ENCODE peak calls at places on chromosomes 2 and 18, in six cellular contexts. One of them, this sample, is unnamed.

GRCh38 chr2:237972211-237972610 is 5.4 kb downstream of the UBE2F start:
- DNase-seq in GM12878: no peak
- DNase-seq in tibial nerve: no peak
- DNase-seq in A549: no peak
- DNase-seq in K562: no peak
- DNase-seq in transverse colon: no peak
- DNase-seq in this sample: no peak

GRCh38 chr2:66602341-66602740 is 167.4 kb downstream of the MEIS1 start:
- DNase-seq in GM12878: no peak
- DNase-seq in tibial nerve: no peak
- DNase-seq in A549: no peak
- DNase-seq in K562: no peak
- DNase-seq in transverse colon: no peak
- DNase-seq in this sample: no peak

GRCh38 chr2:175414872-175415487 is 233.5 kb upstream of the ATP5MC3 start:
- DNase-seq in GM12878: no peak
- DNase-seq in tibial nerve: peak
- DNase-seq in A549: peak
- DNase-seq in K562: peak
- DNase-seq in transverse colon: peak
- DNase-seq in this sample: no peak

GRCh38 chr2:238528953-238529781 is 102.4 kb downstream of the ASB1 start:
- DNase-seq in GM12878: no peak
- DNase-seq in tibial nerve: no peak
- DNase-seq in A549: peak
- DNase-seq in K562: no peak
- DNase-seq in transverse colon: no peak
- DNase-seq in this sample: no peak

GRCh38 chr2:10449838-10450691 is 1.9 kb upstream of the ODC1 start:
- DNase-seq in GM12878: no peak
- DNase-seq in tibial nerve: no peak
- DNase-seq in A549: peak
- DNase-seq in K562: no peak
- DNase-seq in transverse colon: peak
- DNase-seq in this sample: no peak

GRCh38 chr2:100747996-100748615 is 71.8 kb upstream of the NPAS2 start:
- DNase-seq in GM12878: no peak
- DNase-seq in tibial nerve: no peak
- DNase-seq in A549: no peak
- DNase-seq in K562: no peak
- DNase-seq in transverse colon: no peak
- DNase-seq in this sample: no peak

GRCh38 chr18:47251289-47252120 is at the start of gene SKOR2:
- DNase-seq in GM12878: no peak
- DNase-seq in tibial nerve: no peak
- DNase-seq in A549: no peak
- DNase-seq in K562: no peak
- DNase-seq in transverse colon: no peak
- DNase-seq in this sample: no peak

GRCh38 chr2:224952942-224953657 is 89.2 kb downstream of the DOCK10 start:
- DNase-seq in GM12878: no peak
- DNase-seq in tibial nerve: no peak
- DNase-seq in A549: no peak
- DNase-seq in K562: no peak
- DNase-seq in transverse colon: peak
- DNase-seq in this sample: no peak

GRCh38 chr18:49399003-49399402 is 61.4 kb downstream of the DYM start:
- DNase-seq in GM12878: no peak
- DNase-seq in tibial nerve: no peak
- DNase-seq in A549: no peak
- DNase-seq in K562: no peak
- DNase-seq in transverse colon: no peak
- DNase-seq in this sample: no peak

GRCh38 chr2:26059542-26059941 is 25.7 kb downstream of the RAB10 start:
- DNase-seq in GM12878: no peak
- DNase-seq in tibial nerve: no peak
- DNase-seq in A549: peak
- DNase-seq in K562: peak
- DNase-seq in transverse colon: no peak
- DNase-seq in this sample: no peak

GRCh38 chr18:33596178-33596854 is 18.3 kb downstream of the ASXL3 start:
- DNase-seq in GM12878: no peak
- DNase-seq in tibial nerve: no peak
- DNase-seq in A549: no peak
- DNase-seq in K562: no peak
- DNase-seq in transverse colon: no peak
- DNase-seq in this sample: no peak

DNA sequence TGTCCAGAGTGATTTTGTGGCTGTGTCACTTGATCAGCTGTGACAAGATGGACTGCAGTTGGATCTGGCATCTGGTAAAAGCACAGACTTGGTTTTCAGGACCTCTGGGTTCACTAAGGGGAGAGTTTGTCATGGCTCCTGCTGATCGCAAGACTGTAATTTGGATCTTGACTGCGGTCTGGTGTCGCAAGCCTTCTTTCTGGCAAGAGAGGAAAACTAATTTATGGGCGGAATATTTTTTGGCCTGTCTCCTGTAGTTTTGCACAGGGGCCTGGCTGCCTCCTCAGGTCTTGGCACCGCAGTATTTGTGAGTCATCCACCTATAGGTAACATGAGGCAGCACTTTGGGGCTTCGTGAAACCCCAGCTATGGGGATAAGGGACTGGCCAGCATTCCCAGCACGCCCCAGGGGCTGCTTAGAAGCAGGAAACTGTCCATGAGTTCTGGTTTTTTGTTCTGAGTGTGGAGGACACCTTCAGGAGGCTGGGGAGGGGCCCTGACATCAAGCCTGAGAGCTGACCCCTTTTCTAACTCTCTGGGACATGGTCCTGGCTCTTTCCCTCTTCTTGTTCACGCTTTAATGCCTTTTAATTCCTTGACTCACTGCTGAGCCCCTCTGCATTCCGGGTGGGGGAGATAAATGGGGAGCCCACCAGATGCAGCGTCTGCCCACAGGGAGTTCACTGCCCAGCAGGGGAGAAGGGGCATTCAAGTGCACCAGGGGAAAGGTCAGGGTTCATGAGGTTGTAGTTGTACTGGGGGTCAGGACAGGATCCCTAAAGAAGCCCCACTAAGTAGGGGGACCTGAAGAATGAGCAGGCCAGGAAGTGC is 12.2 kb downstream of the SH3BP4 start:
- DNase-seq in GM12878: no peak
- DNase-seq in tibial nerve: no peak
- DNase-seq in A549: no peak
- DNase-seq in K562: no peak
- DNase-seq in transverse colon: no peak
- DNase-seq in this sample: no peak
- TF ChIP-seq EP300 in GM12878: no peak
- TF ChIP-seq EP300 in tibial nerve: no peak
- TF ChIP-seq EP300 in A549: no peak
- TF ChIP-seq EP300 in K562: no peak
- TF ChIP-seq EP300 in transverse colon: no peak
- TF ChIP-seq EP300 in this sample: no peak

DNA sequence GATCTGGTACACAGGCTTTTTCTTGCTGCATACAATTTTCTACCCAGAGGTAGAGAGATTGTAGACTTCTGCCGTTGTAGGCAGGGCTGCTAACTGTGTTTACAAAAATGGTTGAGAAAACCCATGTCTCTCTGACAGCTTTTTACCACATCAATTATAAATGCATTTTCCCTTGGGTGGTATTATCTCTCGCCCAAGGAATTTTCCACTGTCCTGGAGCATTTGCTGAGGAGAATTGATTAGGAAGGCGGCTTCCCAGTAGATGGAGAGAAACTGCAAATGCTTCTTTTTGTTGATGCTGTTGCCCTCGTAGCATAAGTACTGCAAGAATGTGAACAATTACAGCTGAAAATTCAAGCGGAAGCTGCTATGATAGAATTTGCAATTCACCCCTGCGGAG is 1007.7 kb upstream of the KLHL29 start:
- DNase-seq in GM12878: no peak
- DNase-seq in tibial nerve: no peak
- DNase-seq in A549: no peak
- DNase-seq in K562: no peak
- DNase-seq in transverse colon: no peak
- DNase-seq in this sample: no peak
- TF ChIP-seq EP300 in GM12878: no peak
- TF ChIP-seq EP300 in tibial nerve: no peak
- TF ChIP-seq EP300 in A549: no peak
- TF ChIP-seq EP300 in K562: no peak
- TF ChIP-seq EP300 in transverse colon: no peak
- TF ChIP-seq EP300 in this sample: no peak

GRCh38 chr2:214247531-214247930 is 163.3 kb upstream of the VWC2L start:
- DNase-seq in GM12878: no peak
- DNase-seq in tibial nerve: no peak
- DNase-seq in A549: no peak
- DNase-seq in K562: no peak
- DNase-seq in transverse colon: no peak
- DNase-seq in this sample: no peak

GRCh38 chr2:214242797-214243196 is 168.1 kb upstream of the VWC2L start:
- DNase-seq in GM12878: no peak
- DNase-seq in tibial nerve: no peak
- DNase-seq in A549: no peak
- DNase-seq in K562: no peak
- DNase-seq in transverse colon: no peak
- DNase-seq in this sample: no peak

GRCh38 chr2:214246417-214246816 is 164.4 kb upstream of the VWC2L start:
- DNase-seq in GM12878: no peak
- DNase-seq in tibial nerve: no peak
- DNase-seq in A549: no peak
- DNase-seq in K562: no peak
- DNase-seq in transverse colon: no peak
- DNase-seq in this sample: no peak

DNA sequence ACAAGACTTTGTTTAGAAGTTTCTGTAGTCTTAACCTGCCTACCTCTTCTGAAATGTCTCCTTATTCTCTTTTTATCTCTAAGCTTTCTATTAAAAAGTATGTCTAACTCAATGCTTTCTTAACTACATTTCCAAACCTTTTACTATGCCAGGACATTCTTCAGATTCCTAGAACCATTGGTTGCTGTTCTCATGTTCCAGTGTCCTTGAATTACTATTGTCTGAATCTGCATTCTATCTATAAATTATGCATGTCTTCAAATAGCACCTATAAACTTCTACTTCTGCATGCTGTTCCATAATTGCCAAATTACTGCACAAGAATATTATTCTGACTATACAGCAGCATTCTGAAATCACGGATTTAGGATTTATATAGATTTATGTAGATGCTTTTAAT is 166.0 kb upstream of the VWC2L start:
- DNase-seq in GM12878: no peak
- DNase-seq in tibial nerve: no peak
- DNase-seq in A549: no peak
- DNase-seq in K562: no peak
- DNase-seq in transverse colon: no peak
- DNase-seq in this sample: no peak
- TF ChIP-seq EP300 in GM12878: no peak
- TF ChIP-seq EP300 in tibial nerve: no peak
- TF ChIP-seq EP300 in A549: no peak
- TF ChIP-seq EP300 in K562: no peak
- TF ChIP-seq EP300 in transverse colon: no peak
- TF ChIP-seq EP300 in this sample: no peak

DNA sequence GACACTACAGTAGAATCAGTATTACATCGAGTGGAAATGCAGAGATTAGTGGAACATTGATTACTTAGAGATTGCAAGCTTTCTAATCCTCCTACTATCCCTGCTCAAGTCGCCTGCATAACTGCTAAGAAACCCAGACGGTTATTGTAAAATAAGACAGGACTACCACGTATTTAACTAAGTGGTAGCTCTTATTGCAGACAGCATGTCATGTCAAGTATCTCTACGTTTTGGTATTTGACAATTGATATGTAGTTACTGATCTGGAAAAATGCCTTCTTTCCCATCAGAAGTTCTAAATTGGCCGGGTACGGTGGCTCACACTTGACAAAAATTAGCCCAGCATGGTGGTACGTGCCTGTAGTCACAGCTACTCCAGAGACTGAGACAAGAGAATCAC is 404.1 kb downstream of the CBLN2 start:
- DNase-seq in GM12878: no peak
- DNase-seq in tibial nerve: no peak
- DNase-seq in A549: no peak
- DNase-seq in K562: no peak
- DNase-seq in transverse colon: no peak
- DNase-seq in this sample: no peak
- TF ChIP-seq EP300 in GM12878: no peak
- TF ChIP-seq EP300 in tibial nerve: no peak
- TF ChIP-seq EP300 in A549: no peak
- TF ChIP-seq EP300 in K562: no peak
- TF ChIP-seq EP300 in transverse colon: no peak
- TF ChIP-seq EP300 in this sample: no peak

DNA sequence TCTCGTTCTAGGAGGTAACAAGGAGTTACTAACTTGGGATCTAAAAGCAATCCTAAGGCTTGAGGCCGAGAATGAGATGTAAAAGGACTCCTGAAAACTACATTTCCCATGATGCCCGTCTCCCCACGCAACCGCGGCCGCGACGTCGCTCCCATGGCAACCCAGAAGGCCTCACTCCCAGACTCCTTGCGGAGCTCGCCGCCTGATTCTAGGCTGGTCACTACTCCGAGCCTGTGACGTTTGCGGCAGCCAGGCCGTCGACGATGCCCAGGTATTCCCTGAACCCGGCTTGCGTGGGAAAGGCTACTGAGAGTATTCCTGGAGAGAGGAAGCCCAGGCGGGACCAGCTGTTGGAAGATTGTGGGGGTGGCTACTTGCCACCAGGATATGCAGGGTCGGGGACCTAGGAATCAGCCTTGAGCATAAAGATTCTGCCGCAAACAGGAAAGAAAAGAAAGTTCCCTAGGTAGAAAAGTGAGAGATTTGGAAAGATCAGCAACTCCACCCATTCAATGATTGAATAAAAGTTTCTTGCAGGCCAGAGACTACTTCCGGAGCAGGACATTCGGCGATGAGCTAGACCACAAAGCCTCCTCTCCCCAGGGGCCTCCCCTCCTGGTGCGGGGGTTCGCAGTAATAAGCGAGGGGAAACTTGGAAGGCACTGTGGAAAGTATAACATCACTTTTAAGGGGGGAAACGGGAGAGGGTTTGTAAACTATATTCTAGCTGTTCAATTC is at the start of gene DYNC2LI1:
- DNase-seq in GM12878: peak
- DNase-seq in tibial nerve: peak
- DNase-seq in A549: peak
- DNase-seq in K562: peak
- DNase-seq in transverse colon: peak
- DNase-seq in this sample: peak
- TF ChIP-seq EP300 in GM12878: no peak
- TF ChIP-seq EP300 in tibial nerve: no peak
- TF ChIP-seq EP300 in A549: no peak
- TF ChIP-seq EP300 in K562: no peak
- TF ChIP-seq EP300 in transverse colon: no peak
- TF ChIP-seq EP300 in this sample: no peak

GRCh38 chr2:177119099-177119498 is 93.5 kb upstream of the HNRNPA3 start:
- DNase-seq in GM12878: no peak
- DNase-seq in tibial nerve: no peak
- DNase-seq in A549: no peak
- DNase-seq in K562: no peak
- DNase-seq in transverse colon: no peak
- DNase-seq in this sample: no peak
- TF ChIP-seq EP300 in GM12878: no peak
- TF ChIP-seq EP300 in tibial nerve: no peak
- TF ChIP-seq EP300 in A549: no peak
- TF ChIP-seq EP300 in K562: no peak
- TF ChIP-seq EP300 in transverse colon: no peak
- TF ChIP-seq EP300 in this sample: no peak

GRCh38 chr2:30706534-30707303 is 100.5 kb downstream of the CAPN13 start:
- DNase-seq in GM12878: peak
- DNase-seq in tibial nerve: peak
- DNase-seq in A549: peak
- DNase-seq in K562: peak
- DNase-seq in transverse colon: peak
- DNase-seq in this sample: peak
- TF ChIP-seq EP300 in GM12878: no peak
- TF ChIP-seq EP300 in tibial nerve: no peak
- TF ChIP-seq EP300 in A549: no peak
- TF ChIP-seq EP300 in K562: no peak
- TF ChIP-seq EP300 in transverse colon: no peak
- TF ChIP-seq EP300 in this sample: no peak